ENCODE peak calls at places on chromosome X, in five cellular contexts. Q, X, I, A and Z are unnamed samples. For H3K4me1, the result is how much of the 10 kb centered on the place peaks cover.

GRCh38 chrX:40434947-40435346 is 145.8 kb upstream of the ATP6AP2 start:
- DNase-seq in A (peak), Q (no peak), X (no peak), I (peak), Z (no peak)

GRCh38 chrX:9845574-9845948 is 59.3 kb downstream of the SHROOM2 start:
- DNase-seq in A (no peak), Q (no peak), X (no peak), I (peak), Z (no peak)

GRCh38 chrX:154051210-154051810 is 31.6 kb upstream of the IRAK1 start:
- DNase-seq in Q (peak), I (peak), A (peak), X (peak), Z (peak)

GRCh38 chrX:83469551-83469950 is 38.5 kb upstream of the POU3F4 start:
- DNase-seq in A (peak), X (no peak), Q (no peak), I (peak), Z (peak)

GRCh38 chrX:7198499-7198898 is 50.5 kb upstream of the PUDP start:
- DNase-seq in X (no peak), Q (no peak), I (no peak), A (no peak), Z (no peak)

GRCh38 chrX:48487362-48487785 is 11.4 kb downstream of the FTSJ1 start:
- DNase-seq in X (no peak), A (no peak), I (peak), Q (no peak), Z (no peak)

GRCh38 chrX:110795645-110796510 is at the start of gene CHRDL1:
- DNase-seq in X (peak), I (no peak), Q (peak), A (peak), Z (no peak)

GRCh38 chrX:119647552-119648420 is 41.6 kb upstream of the NKRF start:
- DNase-seq in Q (no peak), I (no peak), X (peak), A (no peak), Z (peak)

GRCh38 chrX:86121916-86122315 is 26.3 kb upstream of the DACH2 start:
- DNase-seq in I (no peak), Q (no peak), X (no peak), A (no peak), Z (no peak)

GRCh38 chrX:13265549-13266132 is 54.2 kb downstream of the ATXN3L start:
- DNase-seq in X (no peak), I (no peak), Q (no peak), A (no peak), Z (no peak)

GRCh38 chrX:113260474-113260873 is 419.8 kb upstream of the AMOT start:
- DNase-seq in A (no peak), I (no peak), Q (no peak), X (no peak), Z (no peak)

GRCh38 chrX:101906136-101906796 is 25.6 kb downstream of the ZMAT1 start:
- DNase-seq in Q (no peak), A (peak), I (no peak), X (no peak), Z (no peak)

GRCh38 chrX:50877310-50877709 is 33.2 kb upstream of the BMP15 start:
- DNase-seq in A (no peak), Q (no peak), I (no peak), X (peak), Z (peak)

GRCh38 chrX:96564595-96564994 is 120.0 kb upstream of the DIAPH2 start:
- DNase-seq in X (no peak), I (no peak), Q (no peak), A (no peak), Z (no peak)

GRCh38 chrX:53133400-53133799 is 39.5 kb downstream of the KANTR start:
- DNase-seq in A (no peak), X (no peak), Q (no peak), I (no peak), Z (no peak)

GRCh38 chrX:153392642-153393321 is 8.4 kb downstream of the PNMA6E start:
- DNase-seq in Q (no peak), A (no peak), X (peak), I (no peak), Z (no peak)

GRCh38 chrX:12447448-12448154 is 309.3 kb downstream of the FRMPD4 start:
- DNase-seq in A (no peak), X (no peak), Q (no peak), I (peak), Z (no peak)

DNA sequence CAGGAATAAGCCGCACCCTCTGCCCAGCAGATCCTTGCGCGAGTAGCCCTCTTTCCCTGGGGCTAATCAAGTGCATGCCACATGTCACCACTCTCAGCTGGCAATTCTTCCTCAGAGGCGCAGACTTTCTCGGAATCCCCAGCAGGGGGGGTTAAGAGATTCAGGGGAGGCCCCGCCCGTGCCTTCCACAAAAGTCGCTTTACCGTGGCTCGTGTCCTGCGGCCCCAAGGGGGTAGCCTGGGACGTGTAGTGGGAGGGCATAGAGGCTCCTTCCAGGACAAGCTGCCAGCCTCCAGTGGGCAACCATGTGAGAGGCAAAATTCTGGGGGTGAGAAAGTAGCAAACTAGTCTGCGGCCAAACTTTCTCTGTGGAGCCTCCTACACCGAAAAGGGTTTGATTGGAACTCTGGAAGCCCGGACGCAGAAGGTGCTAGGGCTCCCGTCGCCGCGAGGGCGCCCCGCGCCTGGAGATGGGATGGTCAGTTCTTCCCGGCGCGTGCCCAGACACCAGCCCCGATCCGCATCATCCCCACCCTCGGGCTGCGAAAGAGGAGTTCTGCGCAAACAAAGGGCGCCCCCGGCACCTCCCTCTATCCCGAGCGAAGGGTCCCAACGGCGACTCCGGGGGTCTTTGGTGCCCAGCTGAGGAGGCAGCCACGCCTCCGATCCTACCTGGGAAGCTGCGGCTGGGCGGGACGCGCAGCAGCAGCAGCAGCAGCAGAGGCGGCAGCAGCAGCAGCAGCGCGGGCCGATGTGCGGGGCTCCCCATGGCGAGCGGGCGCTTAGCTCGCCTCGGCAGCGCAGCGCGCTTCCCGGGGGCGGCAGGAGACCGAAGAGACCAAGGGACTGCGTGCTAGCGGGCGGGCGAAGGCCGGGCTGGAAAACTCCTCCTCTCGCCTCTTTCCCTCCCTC is at the start of gene SRPX:
- DNase-seq in I (peak), A (peak), X (no peak), Q (peak), Z (peak)
- H3K4me3 ChIP-seq in I (peak), A (no peak), X (peak), Q (peak), Z (peak)

GRCh38 chrX:56763556-56764152 is 34.6 kb downstream of the NBDY start:
- DNase-seq in Q (no peak), A (peak), X (peak), I (peak), Z (no peak)

GRCh38 chrX:56765816-56766553 is 36.9 kb downstream of the NBDY start:
- DNase-seq in A (no peak), X (peak), I (no peak), Q (no peak), Z (no peak)

GRCh38 chrX:56764975-56765791 is 36.1 kb downstream of the NBDY start:
- DNase-seq in Q (no peak), X (peak), I (no peak), A (no peak), Z (no peak)

GRCh38 chrX:56762707-56763555 is 33.9 kb downstream of the NBDY start:
- DNase-seq in A (no peak), Q (no peak), I (no peak), X (peak), Z (no peak)

DNA sequence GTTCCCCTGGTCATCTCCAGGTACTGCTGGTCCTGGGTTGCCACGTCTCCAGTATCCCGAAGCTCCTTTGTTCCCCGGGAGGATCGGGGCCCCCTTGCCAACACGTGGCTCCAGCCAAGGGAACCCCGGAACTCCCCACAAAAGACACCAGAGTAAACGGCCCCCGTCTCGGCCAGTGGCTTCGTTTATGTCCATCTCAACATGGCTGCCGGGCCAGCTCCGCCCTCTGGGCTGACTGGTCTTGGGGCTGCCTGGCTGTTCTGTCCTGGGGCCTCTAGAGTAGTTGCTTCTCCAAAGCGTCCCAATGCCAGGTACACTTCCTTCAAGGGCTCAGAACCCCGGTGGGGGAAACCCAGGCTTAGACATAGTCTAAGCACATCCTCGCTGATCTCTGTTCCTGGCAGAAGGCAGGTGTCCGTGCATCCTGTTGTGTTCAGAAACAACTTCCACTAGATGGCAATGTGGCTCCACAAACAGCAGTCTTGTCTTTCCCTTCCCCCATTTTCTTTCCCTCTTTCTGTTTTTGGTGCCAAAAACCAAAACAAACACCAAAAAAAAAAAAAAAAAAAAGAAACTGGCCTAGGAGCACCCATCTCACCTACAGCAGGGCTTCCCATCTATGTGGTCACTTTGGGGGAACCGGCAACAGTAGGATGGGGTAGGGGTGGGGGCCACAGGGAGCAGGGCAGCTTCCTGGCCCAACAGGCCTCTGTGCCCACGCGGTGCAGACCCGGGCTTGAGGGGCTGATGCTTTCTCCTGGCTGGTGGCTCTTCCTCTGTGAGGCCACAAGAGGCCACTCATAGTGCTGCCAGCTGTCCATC is 35.3 kb downstream of the NBDY start:
- DNase-seq in X (peak), A (peak), Q (no peak), I (peak), Z (peak)
- H3K4me1 ChIP-seq in X (under half), A (under half), Q (under half), I (under half), Z (under half)

DNA sequence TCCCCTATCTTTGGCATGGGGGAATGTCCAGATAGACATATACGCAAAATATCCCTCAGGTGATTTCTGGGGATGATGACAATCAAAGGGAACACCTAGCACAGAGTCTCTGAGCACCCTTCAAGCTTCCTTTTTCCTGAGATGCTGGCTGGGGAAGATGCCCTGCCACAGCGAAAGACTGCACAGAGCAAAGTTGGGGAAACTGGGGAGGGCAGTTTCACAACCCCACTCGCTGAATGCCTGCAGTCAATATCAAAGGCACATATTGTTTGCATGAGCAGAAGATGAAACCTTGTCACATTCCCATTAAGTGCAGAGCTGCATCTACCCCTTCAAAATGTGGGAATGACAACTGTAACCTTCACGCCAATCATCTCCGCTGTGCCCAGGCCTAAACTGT is 2.6 kb downstream of the GPC4 start:
- DNase-seq in X (no peak), I (no peak), A (no peak), Q (no peak), Z (no peak)
- H3K4me3 ChIP-seq in X (no peak), I (no peak), A (no peak), Q (peak), Z (no peak)

GRCh38 chrX:69021561-69021960 is 143.7 kb downstream of the PJA1 start:
- DNase-seq in Q (no peak), X (no peak), A (no peak), I (no peak), Z (no peak)

GRCh38 chrX:69024287-69024686 is 141.0 kb downstream of the PJA1 start:
- DNase-seq in Q (no peak), X (no peak), A (no peak), I (no peak), Z (no peak)

GRCh38 chrX:69021095-69021494 is 144.2 kb downstream of the PJA1 start:
- DNase-seq in I (no peak), X (no peak), A (no peak), Q (no peak), Z (no peak)

GRCh38 chrX:69020316-69020715 is 144.9 kb downstream of the PJA1 start:
- DNase-seq in A (no peak), Q (no peak), I (no peak), X (no peak), Z (no peak)

DNA sequence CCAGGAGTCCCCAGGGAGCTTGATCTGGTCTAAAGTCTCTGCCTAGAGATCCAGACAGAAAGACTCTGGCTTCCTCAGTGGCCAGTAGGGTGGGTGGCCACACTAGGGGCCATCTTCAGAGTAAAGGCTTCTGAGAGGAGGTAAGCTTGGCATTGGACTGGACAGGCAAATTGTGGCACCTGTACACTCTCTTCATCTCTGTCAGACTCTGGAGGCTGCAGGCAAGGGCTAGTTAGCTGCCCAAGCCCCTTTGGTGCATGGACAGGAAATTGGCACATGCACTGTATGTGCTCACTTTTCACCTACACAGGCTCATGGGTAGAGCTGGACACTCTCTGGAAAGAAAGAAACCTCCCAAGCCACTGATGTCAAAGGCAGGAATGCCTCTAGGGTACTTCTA is 142.8 kb downstream of the PJA1 start:
- DNase-seq in Q (no peak), I (no peak), A (no peak), X (no peak), Z (no peak)
- H3K4me1 ChIP-seq in Q (under half), I (under half), A (under half), X (under half), Z (under half)

DNA sequence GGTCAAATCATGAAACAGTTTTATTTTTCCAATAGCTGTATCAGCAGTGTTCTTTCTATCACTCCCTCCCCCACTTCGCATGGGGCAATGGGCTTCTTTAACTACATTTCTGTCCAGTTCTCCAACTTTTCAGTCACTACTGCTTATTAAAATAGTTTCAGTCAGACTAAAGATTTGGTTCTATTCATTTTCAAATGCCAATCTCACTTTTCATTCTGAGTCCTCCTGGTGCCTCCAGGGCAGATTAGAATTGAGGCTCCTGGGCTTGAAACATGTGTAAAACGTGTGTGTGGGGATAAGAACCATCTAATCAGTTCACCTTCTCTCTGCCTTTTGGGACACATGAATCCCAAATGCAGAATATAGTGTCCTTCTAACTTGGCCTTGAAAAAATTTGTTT is 3.5 kb upstream of the BEX3 start:
- DNase-seq in A (no peak), I (no peak), X (no peak), Q (no peak), Z (no peak)
- H3K4me3 ChIP-seq in A (no peak), I (no peak), X (no peak), Q (no peak), Z (no peak)

GRCh38 chrX:148872153-148872540 is 371.7 kb downstream of the AFF2 start:
- DNase-seq in X (no peak), Q (no peak), I (no peak), A (no peak), Z (no peak)
- H3K4me1 ChIP-seq in X (under half), Q (under half), I (under half), A (under half), Z (under half)

GRCh38 chrX:24282381-24283121 is 31.3 kb downstream of the SUPT20HL2 start:
- DNase-seq in X (no peak), A (peak), Q (no peak), I (peak), Z (no peak)

GRCh38 chrX:24277405-24277804 is 36.5 kb downstream of the SUPT20HL2 start:
- DNase-seq in X (no peak), Q (no peak), A (no peak), I (no peak), Z (no peak)

GRCh38 chrX:24285082-24285481 is 28.8 kb downstream of the SUPT20HL2 start:
- DNase-seq in A (no peak), X (no peak), I (no peak), Q (no peak), Z (peak)

DNA sequence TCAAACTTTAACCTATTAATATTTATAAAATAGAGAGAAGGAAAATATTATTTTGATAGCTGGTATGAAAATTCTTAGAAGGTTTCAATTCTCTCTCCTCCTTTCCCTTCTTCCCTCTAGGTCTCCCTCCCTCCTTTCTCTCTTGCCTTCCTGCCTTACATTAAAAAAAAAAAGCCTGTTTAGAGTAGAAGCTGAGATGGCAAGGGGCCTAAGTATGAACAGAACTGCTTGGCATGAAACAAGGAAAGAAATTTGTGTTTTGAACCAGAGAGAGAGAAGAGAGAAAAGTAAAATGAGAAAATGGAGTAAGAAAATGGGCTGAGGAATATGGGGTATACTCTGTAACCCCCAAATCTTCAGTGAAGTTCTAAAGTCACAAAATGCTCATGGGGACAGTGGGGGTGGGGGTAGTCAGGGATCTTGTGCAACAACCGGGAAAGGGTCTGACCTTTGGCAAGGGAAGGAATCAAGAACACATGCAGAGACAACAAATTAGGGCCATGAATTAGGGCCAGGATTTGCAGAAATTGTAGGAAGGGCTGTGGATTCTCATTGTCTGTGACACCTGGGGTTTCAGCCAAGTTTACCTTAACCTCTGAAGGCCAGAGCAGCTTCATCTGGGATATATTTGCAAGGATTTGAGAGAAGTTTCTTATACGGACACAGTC is 30.6 kb downstream of the SUPT20HL2 start:
- DNase-seq in A (no peak), I (no peak), X (no peak), Q (no peak), Z (no peak)
- H3K4me3 ChIP-seq in A (no peak), I (no peak), X (no peak), Q (no peak), Z (no peak)

DNA sequence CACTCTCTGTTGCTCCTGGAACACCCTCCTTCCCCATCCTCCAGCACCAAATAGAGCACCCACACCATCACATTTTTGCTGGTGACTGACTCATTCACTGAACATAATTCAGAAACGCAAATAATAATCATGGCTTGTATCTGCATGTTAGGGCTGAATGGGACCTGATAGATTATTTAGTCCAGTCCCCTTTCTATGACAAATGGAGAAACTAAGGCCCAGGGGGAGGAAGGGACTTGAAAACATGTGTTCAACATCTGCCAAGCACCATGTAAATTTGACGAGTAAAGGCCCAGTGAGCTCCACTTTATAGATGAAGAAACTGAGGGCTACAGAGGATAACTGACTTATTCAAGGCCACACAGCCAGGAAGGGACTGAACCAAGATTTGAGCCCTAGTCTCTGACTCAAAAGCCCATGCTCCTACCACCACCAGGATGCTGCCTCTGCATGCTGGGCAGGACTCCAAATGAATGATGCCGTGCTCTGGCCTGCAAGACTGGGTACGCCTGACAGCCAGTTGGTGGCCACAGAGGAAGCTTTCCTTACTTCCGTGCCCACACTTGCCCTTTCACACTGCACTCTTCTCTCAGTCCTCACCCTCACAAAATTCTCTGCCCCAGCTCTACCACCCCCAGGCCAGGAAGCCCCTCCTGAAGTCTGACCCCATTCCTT is 133.3 kb upstream of the PJA1 start:
- DNase-seq in A (no peak), X (no peak), I (peak), Q (no peak), Z (no peak)
- H3K4me1 ChIP-seq in A (under half), X (under half), I (under half), Q (under half), Z (under half)